ENCODE peak calls at places on chromosomes 16 and 17, in four cellular contexts. N, R, J and C are unnamed samples.

GRCh38 chr16:21186326-21186691 is 25.1 kb downstream of the ZP2 start:
- DNase-seq in N (no peak), R (no peak), J (peak), C (no peak)

GRCh38 chr17:82414548-82415281 is 3.4 kb upstream of the HEXD start:
- DNase-seq in R (peak), J (peak), N (peak), C (peak)

GRCh38 chr16:31356566-31357323 is 1.8 kb downstream of the ITGAX start:
- DNase-seq in J (no peak), N (no peak), R (no peak), C (no peak)

GRCh38 chr17:66948061-66948750 is 16.3 kb upstream of the CACNG4 start:
- DNase-seq in J (no peak), N (peak), R (no peak), C (no peak)

GRCh38 chr16:22685162-22685830 is 128.7 kb upstream of the HS3ST2 start:
- DNase-seq in R (peak), N (no peak), J (no peak), C (no peak)

GRCh38 chr16:84086357-84086756 is 30.4 kb downstream of the MBTPS1 start:
- DNase-seq in N (no peak), R (no peak), J (no peak), C (no peak)

GRCh38 chr17:72479113-72479512 is 358.3 kb downstream of the SOX9 start:
- DNase-seq in J (no peak), R (no peak), N (no peak), C (no peak)

GRCh38 chr16:69131167-69131748 is 1.1 kb downstream of the CHTF8 start:
- DNase-seq in N (no peak), J (peak), R (peak), C (peak)

GRCh38 chr17:6061290-6061689 is 8.9 kb upstream of the WSCD1 start:
- DNase-seq in J (peak), R (peak), N (peak), C (peak)

GRCh38 chr17:48100160-48100559 is 1.1 kb downstream of the CBX1 start:
- DNase-seq in N (no peak), J (no peak), R (peak), C (peak)

GRCh38 chr17:75601057-75601987 is 13.7 kb downstream of the MYO15B start:
- DNase-seq in R (peak), J (peak), N (peak), C (peak)

GRCh38 chr17:11548398-11548797 is 49.9 kb upstream of the DNAH9 start:
- DNase-seq in J (no peak), R (no peak), N (no peak), C (no peak)

GRCh38 chr16:68074850-68075249 is 10.3 kb upstream of the NFATC3 start:
- DNase-seq in R (no peak), J (no peak), N (no peak), C (no peak)

GRCh38 chr16:56637814-56638750 is at the start of gene MT1A:
- DNase-seq in J (no peak), N (no peak), R (peak), C (no peak)

GRCh38 chr16:54297154-54297553 is 10.6 kb upstream of the IRX3 start:
- DNase-seq in N (no peak), R (no peak), J (no peak), C (no peak)

GRCh38 chr17:42276359-42276608 is at the start of gene STAT5B:
- DNase-seq in J (no peak), R (peak), N (peak), C (peak)